ENCODE peak calls at places on chromosome 15, in eight cellular contexts. K, Z, M, X, I, V, Y and B are unnamed samples.

GRCh38 chr15:38053786-38054185 is 119.3 kb downstream of the TMCO5A start:
- DNase-seq in K (no peak), Z (no peak), M (peak), X (no peak), I (peak), V (no peak), Y (no peak), B (no peak)

GRCh38 chr15:73982251-73982962 is 9.7 kb downstream of the STOML1 start:
- DNase-seq in K (peak), Z (no peak), M (peak), X (peak), I (peak), V (peak), Y (peak), B (peak)

GRCh38 chr15:91055548-91056331 is 33.3 kb upstream of the VPS33B start:
- DNase-seq in K (peak), Z (peak), M (peak), X (peak), I (peak), V (peak), Y (peak), B (peak)

GRCh38 chr15:87609474-87609873 is 647.1 kb downstream of the NTRK3 start:
- DNase-seq in K (peak), Z (no peak), M (peak), X (no peak), I (peak), V (no peak), Y (no peak), B (peak)

GRCh38 chr15:99683000-99683670 is 50.1 kb downstream of the LYSMD4 start:
- DNase-seq in K (no peak), Z (no peak), M (peak), X (no peak), I (no peak), V (no peak), Y (no peak), B (no peak)

GRCh38 chr15:64746356-64746755 is 29.0 kb downstream of the RBPMS2 start:
- DNase-seq in K (no peak), Z (no peak), M (no peak), X (no peak), I (no peak), V (no peak), Y (no peak), B (no peak)

GRCh38 chr15:92494791-92495190 is 101.1 kb downstream of the ST8SIA2 start:
- DNase-seq in K (no peak), Z (no peak), M (no peak), X (no peak), I (no peak), V (no peak), Y (no peak), B (no peak)

GRCh38 chr15:42368096-42368495 is 8.8 kb downstream of the CAPN3 start:
- DNase-seq in K (no peak), Z (no peak), M (peak), X (no peak), I (no peak), V (no peak), Y (no peak), B (peak)

GRCh38 chr15:99424978-99425665 is 140.7 kb upstream of the MEF2A start:
- DNase-seq in K (peak), Z (peak), M (peak), X (no peak), I (peak), V (peak), Y (no peak), B (peak)

GRCh38 chr15:87639305-87640011 is 617.1 kb downstream of the NTRK3 start:
- DNase-seq in K (no peak), Z (no peak), M (no peak), X (no peak), I (no peak), V (no peak), Y (no peak), B (no peak)

GRCh38 chr15:71278989-71279756 is 163.9 kb downstream of the THSD4 start:
- DNase-seq in K (peak), Z (no peak), M (peak), X (peak), I (peak), V (peak), Y (peak), B (peak)

DNA sequence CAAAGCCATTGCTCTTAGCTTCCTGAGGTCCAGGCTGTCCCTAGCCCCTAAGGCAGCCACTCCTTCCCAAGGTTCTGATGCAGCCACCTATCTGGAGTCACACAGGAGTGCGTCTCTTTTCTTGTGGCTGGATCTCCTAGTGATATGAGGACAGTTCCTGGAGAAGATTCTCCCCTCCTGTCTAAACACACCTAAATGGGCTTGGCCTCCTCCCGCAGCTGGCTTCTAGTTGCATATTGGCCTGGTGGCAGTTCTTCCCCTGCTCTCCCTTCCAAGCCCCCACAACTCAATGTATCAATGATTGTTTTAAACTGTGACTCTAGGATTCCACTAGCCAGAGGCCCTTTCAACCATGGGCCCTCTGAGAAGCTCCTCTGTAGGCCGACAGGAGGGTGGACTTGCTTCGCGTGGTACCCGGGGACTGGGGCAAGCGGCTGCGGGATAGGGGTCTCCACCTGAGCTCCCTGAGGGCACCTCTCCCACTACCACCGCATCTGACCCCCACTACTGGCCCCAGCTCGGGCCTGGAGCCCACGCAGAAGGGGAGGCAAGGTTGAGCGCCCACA is 1.4 kb downstream of the ITGA11 start:
- DNase-seq in K (no peak), Z (no peak), M (no peak), X (no peak), I (no peak), V (no peak), Y (no peak), B (no peak)
- H3K4me3 ChIP-seq in K (peak), Z (no peak), M (peak), X (no peak), I (peak), V (no peak), Y (no peak), B (peak)

DNA sequence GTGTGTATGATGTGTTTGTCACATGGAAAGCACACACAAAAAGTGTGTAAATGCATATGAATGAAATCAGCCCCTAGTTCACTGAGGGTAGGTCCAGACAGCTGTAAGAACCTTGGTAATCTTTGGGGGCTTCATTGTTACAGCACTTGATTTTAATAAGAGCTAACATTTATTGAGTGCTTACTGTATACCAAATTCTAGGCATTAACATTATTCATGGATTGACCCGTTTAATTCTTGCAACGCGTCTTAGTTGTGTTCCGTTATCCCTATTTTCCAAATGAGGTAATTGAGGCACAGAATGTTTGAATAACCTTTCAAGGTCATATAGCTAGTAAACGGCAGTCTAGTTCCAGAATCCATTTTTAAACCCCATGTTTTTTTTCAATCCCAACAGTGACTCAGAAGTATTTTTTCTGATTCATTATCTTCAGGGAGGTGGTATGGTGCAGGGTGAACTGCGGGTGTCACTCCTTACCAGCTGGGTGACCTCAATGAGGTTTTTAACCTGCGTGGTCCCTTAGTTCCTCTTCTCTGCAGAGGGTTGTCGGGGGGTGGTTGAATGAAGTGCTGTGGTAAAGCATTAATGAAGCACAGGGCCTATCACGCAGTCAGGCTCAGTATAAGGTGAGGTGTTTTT is 14.2 kb downstream of the RAB8B start:
- DNase-seq in K (peak), Z (no peak), M (peak), X (no peak), I (no peak), V (no peak), Y (no peak), B (no peak)
- TF ChIP-seq CTCF in K (no peak), Z (no peak), M (no peak), X (no peak), I (no peak), V (no peak), Y (no peak), B (no peak)

DNA sequence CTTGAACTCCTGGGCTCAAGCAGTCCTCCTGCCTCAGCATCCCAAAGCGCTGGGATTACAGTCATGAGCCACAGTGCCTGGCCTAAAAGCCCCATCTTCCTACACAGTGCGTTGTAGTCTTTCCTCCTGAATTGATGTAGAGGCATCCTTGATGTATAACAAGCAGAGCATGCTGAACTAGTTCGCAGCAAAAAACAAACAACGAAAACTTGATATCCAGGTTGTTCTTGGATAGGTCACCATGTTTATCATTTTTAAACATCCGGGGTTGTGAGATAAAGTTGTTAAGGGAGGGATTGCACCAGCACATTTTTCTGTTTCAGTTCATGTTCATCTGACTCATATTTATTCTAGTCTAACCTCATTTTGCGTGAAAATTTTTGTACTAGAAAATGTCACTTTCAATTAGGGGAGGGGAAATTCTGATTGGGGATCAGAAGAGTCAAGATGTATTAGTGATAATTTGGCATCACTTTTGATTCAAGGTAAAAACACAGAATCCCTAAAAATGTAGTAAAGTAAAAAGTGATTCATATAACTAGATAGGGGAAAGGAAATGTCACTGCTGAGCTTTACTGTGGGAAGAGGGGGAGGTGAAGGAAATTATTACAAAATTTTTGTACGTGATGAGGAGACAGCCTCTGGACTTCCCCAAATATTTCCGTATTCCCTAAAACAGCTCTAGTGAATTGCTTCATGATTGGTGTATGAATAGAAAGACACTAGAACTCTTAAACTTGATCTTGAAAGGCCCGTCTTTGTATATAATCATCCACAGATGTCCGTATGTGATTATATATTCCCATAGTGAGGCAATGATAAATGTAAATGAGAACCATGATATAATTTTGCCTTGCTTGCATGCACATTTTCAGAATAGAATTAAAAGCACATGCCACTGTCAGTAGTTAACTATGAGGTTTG is 22.9 kb downstream of the RAB8B start:
- DNase-seq in K (peak), Z (no peak), M (peak), X (no peak), I (peak), V (no peak), Y (no peak), B (peak)
- H3K4me3 ChIP-seq in K (no peak), Z (no peak), M (no peak), X (no peak), I (peak), V (no peak), Y (no peak), B (no peak)

DNA sequence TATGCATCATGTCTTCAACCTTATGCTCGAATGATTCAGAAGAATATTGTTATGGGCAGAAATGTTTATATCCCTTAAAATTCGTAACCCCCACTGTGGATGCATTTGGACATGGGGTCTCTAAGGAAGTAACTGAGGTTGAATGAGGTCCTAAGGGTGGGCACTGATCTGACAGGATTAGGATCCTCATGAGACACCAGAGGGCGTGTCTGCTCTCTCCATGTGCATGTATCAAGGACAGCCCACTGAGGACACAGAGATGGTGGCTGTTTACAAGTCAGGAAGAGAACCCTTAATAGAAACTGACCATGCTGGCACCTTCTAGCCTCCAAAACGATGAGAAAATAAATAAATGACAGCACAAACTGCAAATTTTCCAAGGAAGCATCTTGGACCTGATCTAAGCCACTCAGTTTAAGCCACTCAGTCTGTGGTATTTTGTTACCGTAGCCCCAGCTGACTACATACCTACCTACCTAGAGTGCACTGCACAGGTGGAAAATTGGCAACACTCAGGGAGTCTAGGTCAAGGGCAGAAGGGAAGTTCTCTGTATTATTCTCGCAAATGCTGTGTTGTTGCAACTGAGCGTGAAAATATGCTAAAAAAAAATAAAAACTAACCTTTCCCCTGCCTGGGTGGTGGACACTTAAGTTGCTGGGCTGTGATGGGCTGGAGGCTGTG is 126.6 kb downstream of the TJP1 start:
- DNase-seq in K (no peak), Z (no peak), M (no peak), X (peak), I (no peak), V (no peak), Y (peak), B (no peak)
- TF ChIP-seq CTCF in K (no peak), Z (no peak), M (no peak), X (no peak), I (no peak), V (no peak), Y (no peak), B (no peak)

DNA sequence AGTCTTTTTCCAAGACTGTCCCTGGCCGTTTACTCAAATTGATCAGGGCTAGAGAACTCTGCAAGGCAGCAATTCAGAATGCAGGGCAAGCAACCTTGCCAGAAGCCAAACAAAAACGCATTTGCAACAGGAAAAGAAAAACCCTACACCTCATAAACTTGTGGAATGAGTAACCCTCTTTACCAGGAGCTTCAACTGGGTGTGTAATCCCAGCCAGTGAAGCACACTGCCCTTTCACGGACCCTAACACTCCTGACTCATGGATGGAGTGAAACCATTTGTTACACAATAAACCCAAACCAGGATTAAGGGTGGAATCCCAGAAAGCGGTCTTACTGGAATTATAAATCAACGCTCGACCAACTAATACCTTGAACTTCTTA is 14.8 kb upstream of the LDHAL6B start:
- DNase-seq in K (peak), Z (no peak), M (peak), X (no peak), I (peak), V (no peak), Y (no peak), B (peak)
- H3K4me3 ChIP-seq in K (peak), Z (no peak), M (no peak), X (no peak), I (no peak), V (no peak), Y (no peak), B (no peak)

DNA sequence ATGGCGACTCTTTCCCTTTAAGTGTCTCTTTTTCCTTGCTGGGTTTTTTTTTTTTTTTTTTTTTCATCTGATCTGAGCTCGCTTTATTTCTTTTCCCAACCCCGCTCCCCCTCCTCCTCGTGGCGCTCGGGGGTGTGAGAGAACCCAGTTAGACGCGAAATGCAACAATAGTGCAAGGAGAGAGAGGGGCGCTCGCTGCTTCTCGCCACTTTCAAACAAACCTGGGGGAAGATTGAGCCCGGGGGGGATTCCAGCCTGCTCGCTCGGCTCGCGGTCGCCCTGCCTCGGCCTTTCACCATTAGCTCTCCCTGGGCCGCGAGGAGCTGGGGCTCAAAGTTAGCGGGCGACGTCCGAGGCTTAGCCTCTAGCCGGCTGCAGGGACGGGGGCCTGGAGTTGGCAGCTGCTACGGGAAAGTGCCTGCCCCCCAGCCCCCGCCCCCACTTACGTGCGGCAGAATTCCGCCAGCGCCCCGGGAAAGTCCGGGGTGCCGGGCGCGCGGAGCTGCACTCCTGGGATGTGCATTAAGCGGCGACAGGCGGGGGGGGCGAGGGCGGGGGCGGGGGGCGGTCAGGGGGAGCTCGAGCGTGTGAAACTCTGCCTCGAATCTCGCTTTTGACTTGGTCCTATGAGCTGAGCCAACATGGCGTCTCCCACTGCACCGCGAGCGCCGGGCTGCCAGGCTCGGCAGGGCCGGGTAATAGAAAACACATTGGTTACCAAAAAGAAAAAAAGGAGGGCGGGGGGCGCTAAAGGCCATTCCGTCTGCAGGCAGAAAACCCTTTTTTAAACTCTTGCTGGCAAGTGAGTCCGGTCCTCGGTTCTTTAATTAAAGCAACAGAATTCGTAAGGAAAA is 10.3 kb downstream of the NR2F2 start:
- DNase-seq in K (peak), Z (peak), M (peak), X (peak), I (peak), V (peak), Y (peak), B (no peak)
- TF ChIP-seq CTCF in K (no peak), Z (no peak), M (no peak), X (no peak), I (no peak), V (no peak), Y (no peak), B (no peak)

GRCh38 chr15:84079885-84080777 is 155.4 kb upstream of the GOLGA6L4 start:
- DNase-seq in K (no peak), Z (peak), M (peak), X (peak), I (peak), V (peak), Y (peak), B (no peak)
- H3K4me3 ChIP-seq in K (peak), Z (peak), M (peak), X (no peak), I (peak), V (peak), Y (no peak), B (peak)

GRCh38 chr15:34616613-34617012 is 33.2 kb upstream of the GOLGA8B start:
- DNase-seq in K (peak), Z (peak), M (peak), X (peak), I (peak), V (no peak), Y (peak), B (no peak)
- TF ChIP-seq CTCF in K (peak), Z (no peak), M (peak), X (peak), I (peak), V (no peak), Y (peak), B (peak)

DNA sequence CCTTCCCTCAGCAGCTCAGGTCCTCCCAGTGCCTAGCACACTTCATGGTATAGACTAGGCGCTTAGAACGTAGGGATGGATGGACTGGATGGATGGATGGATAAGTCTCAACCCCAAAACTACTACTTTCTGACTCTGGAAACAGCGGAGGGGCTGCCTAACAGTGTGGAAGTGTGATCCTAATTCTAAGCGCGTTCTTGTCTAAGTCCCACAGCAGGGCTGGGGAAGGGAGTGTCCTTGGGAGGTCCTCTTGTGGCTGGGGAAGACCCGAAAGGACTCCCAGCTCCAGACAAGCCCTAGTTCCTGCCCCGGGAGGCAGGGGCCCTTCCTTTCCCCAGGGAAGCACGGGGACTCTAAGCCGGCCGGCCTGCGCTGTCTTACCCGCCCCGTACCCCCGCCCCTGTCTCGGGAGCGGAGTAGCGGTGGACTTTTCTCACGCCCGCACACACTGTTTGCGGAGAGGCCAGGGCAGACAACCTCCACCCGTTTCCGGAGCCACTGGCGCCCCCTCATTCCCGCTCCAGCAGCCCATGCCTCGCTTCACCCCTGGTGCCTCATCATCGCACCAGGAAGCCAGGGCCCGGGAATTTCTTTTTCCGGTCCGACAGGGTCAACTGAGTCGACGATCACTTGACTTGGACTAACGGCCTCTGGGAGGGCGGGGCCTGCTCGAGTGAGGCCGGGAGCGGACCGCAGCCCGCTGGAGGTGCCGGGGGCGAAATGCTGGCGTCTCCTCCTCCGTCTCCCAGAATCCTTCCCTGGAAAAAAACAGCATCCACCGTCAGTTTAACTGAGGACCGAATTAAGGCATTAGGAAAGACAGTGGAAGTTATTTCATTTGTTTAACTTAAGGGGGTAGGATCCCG is 133.3 kb downstream of the TBC1D2B start:
- DNase-seq in K (peak), Z (peak), M (peak), X (peak), I (peak), V (peak), Y (peak), B (peak)
- H3K4me3 ChIP-seq in K (peak), Z (peak), M (peak), X (peak), I (peak), V (peak), Y (peak), B (peak)